ENCODE peak calls at places on chromosomes 2 and 18, in four cellular contexts. W, L, N and A are unnamed samples.

GRCh38 chr2:178315488-178315948 is 121.2 kb downstream of the OSBPL6 start:
- DNase-seq in L (no peak), N (no peak), W (no peak), A (no peak)

GRCh38 chr2:237486334-237486818 is 675 bp upstream of the MLPH start:
- DNase-seq in L (no peak), N (no peak), W (no peak), A (no peak)

GRCh38 chr2:210002158-210003157 is at the start of gene RPE:
- DNase-seq in N (peak), L (peak), W (peak), A (peak)

GRCh38 chr18:10270160-10270571 is 184.3 kb upstream of the APCDD1 start:
- DNase-seq in W (peak), N (no peak), L (no peak), A (no peak)

GRCh38 chr2:39523308-39524044 is 86.4 kb upstream of the MAP4K3 start:
- DNase-seq in L (peak), N (peak), W (peak), A (no peak)

GRCh38 chr18:3029215-3029972 is 16.4 kb upstream of the LPIN2 start:
- DNase-seq in L (no peak), W (peak), N (no peak), A (no peak)

GRCh38 chr2:112749755-112750559 is 14.5 kb downstream of the CKAP2L start:
- DNase-seq in L (peak), N (no peak), W (peak), A (peak)

GRCh38 chr2:224817676-224818075 is 101.5 kb upstream of the CCDC195 start:
- DNase-seq in L (no peak), W (no peak), N (no peak), A (no peak)

GRCh38 chr2:127508621-127509034 is 17.7 kb downstream of the IWS1 start:
- DNase-seq in W (peak), L (peak), N (peak), A (peak)

GRCh38 chr2:239274391-239275001 is 126.3 kb downstream of the HDAC4 start:
- DNase-seq in N (peak), L (no peak), W (peak), A (no peak)

GRCh38 chr18:76464281-76465259 is 30.5 kb downstream of the ZNF516 start:
- DNase-seq in W (no peak), L (no peak), N (no peak), A (no peak)

GRCh38 chr2:132589060-132589765 is 80.8 kb downstream of the LYPD1 start:
- DNase-seq in W (no peak), N (no peak), L (no peak), A (no peak)

GRCh38 chr2:234979204-234980167 is 27.7 kb downstream of the SH3BP4 start:
- DNase-seq in L (no peak), W (peak), N (no peak), A (peak)

GRCh38 chr2:169095631-169096105 is 26.3 kb downstream of the DHRS9 start:
- DNase-seq in N (peak), L (peak), W (peak), A (no peak)

GRCh38 chr2:32342811-32343210 is 14.0 kb upstream of the BIRC6 start:
- DNase-seq in W (no peak), N (no peak), L (no peak), A (no peak)

DNA sequence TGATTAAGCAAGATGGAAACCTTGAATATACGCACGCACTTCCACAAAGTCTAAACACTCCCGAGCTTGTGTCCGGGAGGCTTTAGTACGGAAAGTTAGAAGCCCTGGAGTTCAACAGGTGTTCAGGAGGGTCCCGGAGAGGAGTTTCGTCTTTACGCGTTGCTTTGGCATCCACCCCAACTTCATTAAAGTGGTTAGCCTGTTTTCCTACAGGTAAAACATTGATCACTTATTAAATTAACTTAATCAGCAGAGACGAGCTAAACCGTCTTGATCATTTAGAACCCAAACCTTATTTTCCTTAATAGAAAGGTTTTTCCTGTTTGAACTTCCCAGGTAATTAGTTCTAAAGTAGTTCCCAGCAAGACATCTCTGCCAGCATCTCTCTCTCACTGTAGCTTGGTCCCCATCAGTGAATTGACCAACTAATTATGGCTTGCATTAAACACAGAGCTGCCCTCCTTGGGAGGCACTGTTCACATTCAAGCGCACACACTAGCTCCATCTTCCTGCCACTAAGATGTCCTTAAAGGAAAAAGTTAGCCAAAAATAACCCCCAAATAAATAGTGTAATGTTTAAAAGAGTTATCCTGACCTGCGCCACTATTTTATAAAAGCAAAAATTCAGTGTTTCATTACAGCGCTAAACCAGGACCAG is 1.4 kb downstream of the NPAS2 start:
- DNase-seq in W (no peak), N (no peak), L (no peak), A (no peak)
- H3K4me3 ChIP-seq in W (peak), N (no peak), L (peak), A (no peak)

GRCh38 chr18:8910843-8911242 is 191.7 kb upstream of the NDUFV2 start:
- DNase-seq in N (no peak), W (no peak), L (no peak), A (no peak)

GRCh38 chr18:8910186-8910585 is 192.3 kb upstream of the NDUFV2 start:
- DNase-seq in W (no peak), L (no peak), N (no peak), A (no peak)

GRCh38 chr18:8908792-8909510 is 193.5 kb upstream of the NDUFV2 start:
- DNase-seq in W (no peak), L (no peak), N (no peak), A (no peak)

GRCh38 chr18:8911408-8912340 is 190.8 kb upstream of the NDUFV2 start:
- DNase-seq in W (no peak), N (no peak), L (no peak), A (no peak)

DNA sequence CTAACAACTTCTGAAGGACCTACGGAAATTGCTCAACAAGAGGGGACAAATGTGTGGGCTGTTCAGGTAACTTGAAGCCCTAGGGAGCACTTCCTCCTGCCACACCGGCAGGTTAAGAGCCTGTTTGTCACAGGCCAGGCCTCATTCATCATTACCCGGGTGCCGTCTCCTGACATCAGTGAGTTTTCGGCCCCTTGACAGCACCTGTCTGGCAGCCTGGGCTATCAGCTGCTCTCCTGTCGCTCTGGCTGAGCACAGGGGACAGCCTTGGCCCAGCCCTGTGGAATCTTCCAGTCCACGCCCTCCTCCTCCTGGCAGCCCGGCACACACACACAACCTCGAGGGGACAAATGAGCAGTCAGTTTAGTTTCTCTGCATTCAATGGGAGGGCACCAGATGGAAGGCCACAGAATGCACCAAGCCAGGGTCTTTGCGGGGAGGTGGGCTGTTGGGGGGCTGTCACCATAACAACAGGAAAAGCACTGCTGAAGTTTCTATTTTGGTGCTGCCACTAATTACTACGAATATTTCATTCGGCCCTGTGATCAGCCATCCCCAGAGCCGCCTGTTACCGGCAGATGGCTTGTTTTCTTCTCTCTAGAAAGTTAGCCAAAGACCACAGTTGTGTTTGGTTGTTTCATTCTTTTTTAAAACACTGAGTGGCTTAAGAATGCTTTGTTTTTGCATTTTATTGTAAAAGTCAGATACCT is 190.0 kb upstream of the NDUFV2 start:
- DNase-seq in W (no peak), L (no peak), N (no peak), A (peak)
- H3K4me3 ChIP-seq in W (no peak), L (no peak), N (no peak), A (no peak)

GRCh38 chr18:499351-500229 is 911 bp downstream of the COLEC12 start:
- DNase-seq in W (peak), N (no peak), L (no peak), A (no peak)

GRCh38 chr18:500556-501405 is at the start of gene COLEC12:
- DNase-seq in W (no peak), L (no peak), N (no peak), A (peak)

GRCh38 chr18:501406-501714 is 859 bp upstream of the COLEC12 start:
- DNase-seq in L (no peak), W (no peak), N (no peak), A (no peak)

GRCh38 chr18:498901-499300 is 1.6 kb downstream of the COLEC12 start:
- DNase-seq in L (no peak), W (no peak), N (no peak), A (no peak)

DNA sequence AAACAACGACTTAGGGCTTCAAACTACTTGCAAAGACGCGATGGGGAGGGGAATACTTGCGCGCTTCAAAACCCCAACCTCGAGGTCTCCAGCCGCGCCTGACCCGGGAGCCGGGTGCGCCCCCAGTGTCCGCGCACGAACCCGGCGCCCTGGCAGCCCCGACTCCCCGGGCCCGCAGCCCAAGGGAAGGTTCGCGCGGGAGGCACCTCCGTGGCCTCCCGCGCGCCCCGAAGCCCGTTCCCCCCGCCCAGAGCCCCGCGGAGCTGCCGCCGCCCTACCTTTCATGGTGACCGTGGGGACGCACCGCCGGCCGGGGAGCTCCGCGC is 308 bp downstream of the COLEC12 start:
- DNase-seq in N (no peak), W (no peak), L (no peak), A (no peak)
- H3K4me3 ChIP-seq in N (no peak), W (peak), L (no peak), A (no peak)

DNA sequence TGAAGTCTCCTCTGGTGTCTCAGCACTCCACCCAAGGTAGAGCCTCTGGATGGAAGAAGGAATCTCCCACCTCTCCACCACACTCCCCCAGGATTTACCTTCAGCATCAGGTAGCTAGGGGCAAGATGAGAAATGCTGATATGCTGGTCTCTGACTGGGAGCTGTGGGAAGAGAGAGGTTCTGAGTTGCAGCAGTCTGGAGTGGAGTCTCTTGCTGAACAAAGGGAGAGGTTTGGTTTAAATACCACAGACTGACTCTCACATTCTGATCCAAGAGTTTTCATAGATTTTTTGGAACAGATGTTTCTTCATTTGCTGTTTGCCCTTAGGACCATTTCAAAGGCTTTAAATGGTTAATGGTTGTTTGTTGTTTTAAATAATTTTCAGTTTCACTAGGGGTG is 1.1 kb upstream of the CFLAR start:
- DNase-seq in W (no peak), L (no peak), N (no peak), A (no peak)
- H3K4me3 ChIP-seq in W (no peak), L (no peak), N (no peak), A (no peak)